ENCODE peak calls at places on chromosome X, in five cellular contexts. Q is IMR-90; H is T-helper 9 cell; U is neuronal stem cell; Z is naive thymus-derived CD4-positive, alpha-beta T cell. O is an unnamed sample.
A peak's percentile ranks its signal among the peaks of the same experiment; 100 is the strongest.

GRCh38 chrX:19683817-19684216 is 168.5 kb upstream of the MAP3K15 start:
- DNase-seq in Z (peak; percentile 10), U (no peak), Q (no peak), H (no peak), O (no peak)

GRCh38 chrX:110304884-110305283 is 13.0 kb downstream of the AMMECR1 start:
- DNase-seq in Q (no peak), Z (no peak), H (no peak), U (no peak), O (no peak)

GRCh38 chrX:39904816-39905474 is 192.8 kb downstream of the BCOR start:
- DNase-seq in Q (no peak), U (no peak), Z (no peak), H (no peak), O (peak; percentile 30)

GRCh38 chrX:78333521-78333920 is 6.1 kb upstream of the CYSLTR1 start:
- DNase-seq in Z (peak; percentile 77), Q (no peak), U (no peak), H (no peak), O (peak; percentile 1)

GRCh38 chrX:19291086-19291485 is 52.6 kb upstream of the PDHA1 start:
- DNase-seq in U (no peak), H (no peak), Q (no peak), Z (no peak), O (peak; percentile 13)

GRCh38 chrX:87517571-87518141 is at the start of gene KLHL4:
- DNase-seq in H (no peak), U (peak; percentile 51), Z (no peak), Q (peak; percentile 74), O (peak; percentile 87)

GRCh38 chrX:644304-645023 is 13.9 kb downstream of the SHOX start:
- DNase-seq in Q (no peak), Z (no peak), U (no peak), H (no peak), O (no peak)

GRCh38 chrX:372856-373640 is 13.7 kb downstream of the PPP2R3B start:
- DNase-seq in Z (no peak), Q (peak; percentile 44), H (no peak), U (no peak), O (peak; percentile 44)

GRCh38 chrX:48901069-48901468 is 3.3 kb downstream of the PQBP1 start:
- DNase-seq in Z (no peak), H (no peak), U (no peak), Q (no peak), O (no peak)

O was measured in left kidney.